ENCODE peak calls at places on chromosomes 4 and X, in four cellular contexts. One of them, this sample, is unnamed.

GRCh38 chr4:99161700-99162099 is 17.6 kb upstream of the ADH4 start:
- DNase-seq in thoracic aorta: no peak
- DNase-seq in dorsolateral prefrontal cortex: no peak
- DNase-seq in lung microvascular endothelial cell: no peak
- DNase-seq in this sample: no peak

GRCh38 chr4:40471923-40472322 is 136.8 kb downstream of the CHRNA9 start:
- DNase-seq in lung microvascular endothelial cell: no peak
- DNase-seq in dorsolateral prefrontal cortex: no peak
- DNase-seq in thoracic aorta: no peak
- DNase-seq in this sample: no peak

GRCh38 chr4:153467154-153467896 is 1.2 kb downstream of the TMEM131L start:
- DNase-seq in thoracic aorta: no peak
- DNase-seq in dorsolateral prefrontal cortex: no peak
- DNase-seq in lung microvascular endothelial cell: peak; percentile 25
- DNase-seq in this sample: peak; percentile 36

GRCh38 chr4:43843501-43843900 is 605.1 kb downstream of the KCTD8 start:
- DNase-seq in lung microvascular endothelial cell: no peak
- DNase-seq in dorsolateral prefrontal cortex: no peak
- DNase-seq in thoracic aorta: no peak
- DNase-seq in this sample: no peak

GRCh38 chr4:185541251-185541671 is 6.0 kb upstream of the PDLIM3 start:
- DNase-seq in dorsolateral prefrontal cortex: no peak
- DNase-seq in thoracic aorta: peak; percentile 29
- DNase-seq in lung microvascular endothelial cell: peak; percentile 70
- DNase-seq in this sample: peak; percentile 64

GRCh38 chr4:153222162-153222789 is 18.0 kb downstream of the TRIM2 start:
- DNase-seq in lung microvascular endothelial cell: peak; percentile 85
- DNase-seq in thoracic aorta: peak; percentile 19
- DNase-seq in dorsolateral prefrontal cortex: peak; percentile 32
- DNase-seq in this sample: peak; percentile 39

GRCh38 chrX:68669094-68669830 is 21.8 kb downstream of the STARD8 start:
- DNase-seq in dorsolateral prefrontal cortex: no peak
- DNase-seq in lung microvascular endothelial cell: no peak
- DNase-seq in thoracic aorta: no peak
- DNase-seq in this sample: no peak

GRCh38 chr4:165761968-165762367 is 111.1 kb upstream of the TLL1 start:
- DNase-seq in lung microvascular endothelial cell: no peak
- DNase-seq in thoracic aorta: no peak
- DNase-seq in dorsolateral prefrontal cortex: no peak
- DNase-seq in this sample: no peak

GRCh38 chrX:136531951-136532350 is at the start of gene VGLL1:
- DNase-seq in lung microvascular endothelial cell: no peak
- DNase-seq in dorsolateral prefrontal cortex: no peak
- DNase-seq in thoracic aorta: no peak
- DNase-seq in this sample: no peak

This sample was measured in left ventricle myocardium inferior.